ENCODE peak calls at places on chromosomes 3 and 15, in six cellular contexts. P, Y, T, A, F and D are unnamed samples.
A peak's percentile ranks its signal among the peaks of the same experiment; 100 is the strongest.

GRCh38 chr3:116254535-116254934 is 190.8 kb downstream of the LSAMP start:
- ATAC-seq in P (peak; percentile 42), Y (no peak), T (no peak), A (peak; percentile 73), F (no peak), D (no peak)

GRCh38 chr15:60679256-60679655 is 200.3 kb upstream of the ICE2 start:
- ATAC-seq in P (peak; percentile 53), Y (no peak), T (no peak), A (no peak), F (no peak), D (peak; percentile 25)

GRCh38 chr3:143529018-143529478 is 319.2 kb downstream of the SLC9A9 start:
- ATAC-seq in P (peak; percentile 14), Y (peak; percentile 99), T (peak; percentile 49), A (peak; percentile 49), F (peak; percentile 92), D (no peak)

GRCh38 chr15:62824111-62824737 is 218.3 kb upstream of the TPM1 start:
- ATAC-seq in P (no peak), Y (no peak), T (no peak), A (no peak), F (no peak), D (no peak)

GRCh38 chr3:154480033-154480432 is 50.0 kb upstream of the GPR149 start:
- ATAC-seq in P (no peak), Y (no peak), T (no peak), A (no peak), F (no peak), D (no peak)

GRCh38 chr15:60905587-60905986 is 323.5 kb downstream of the RORA start:
- ATAC-seq in P (no peak), Y (peak; percentile 64), T (peak; percentile 67), A (no peak), F (peak; percentile 87), D (peak; percentile 25)

GRCh38 chr3:170956647-170957046 is 48.2 kb upstream of the EIF5A2 start:
- ATAC-seq in P (no peak), Y (no peak), T (no peak), A (no peak), F (no peak), D (no peak)

GRCh38 chr3:166478356-166478755 is 641.1 kb upstream of the BCHE start:
- ATAC-seq in P (no peak), Y (no peak), T (peak; percentile 75), A (no peak), F (no peak), D (no peak)

GRCh38 chr3:97862582-97862981 is 40.8 kb downstream of the CRYBG3 start:
- ATAC-seq in P (peak; percentile 75), Y (no peak), T (no peak), A (no peak), F (no peak), D (no peak)

GRCh38 chr15:83709246-83709645 is 55.3 kb downstream of the ADAMTSL3 start:
- ATAC-seq in P (no peak), Y (no peak), T (no peak), A (peak; percentile 47), F (no peak), D (no peak)

GRCh38 chr3:150248116-150248864 is 159.8 kb upstream of the TSC22D2 start:
- ATAC-seq in P (no peak), Y (no peak), T (no peak), A (no peak), F (peak; percentile 44), D (no peak)

GRCh38 chr15:100318880-100319279 is 22.9 kb downstream of the ADAMTS17 start:
- ATAC-seq in P (no peak), Y (no peak), T (no peak), A (no peak), F (no peak), D (no peak)

GRCh38 chr3:184910664-184911063 is 98.7 kb downstream of the VPS8 start:
- ATAC-seq in P (no peak), Y (no peak), T (no peak), A (no peak), F (no peak), D (no peak)

GRCh38 chr3:35638640-35639250 is 580 bp upstream of the ARPP21 start:
- ATAC-seq in P (peak; percentile 58), Y (no peak), T (peak; percentile 18), A (no peak), F (no peak), D (no peak)

GRCh38 chr15:82663186-82663600 is 16.0 kb upstream of the CPEB1 start:
- ATAC-seq in P (no peak), Y (no peak), T (peak; percentile 47), A (peak; percentile 30), F (peak; percentile 72), D (no peak)

GRCh38 chr3:146640955-146641867 is 36.1 kb upstream of the PLSCR5 start:
- ATAC-seq in P (no peak), Y (no peak), T (peak; percentile 39), A (no peak), F (peak; percentile 79), D (no peak)

GRCh38 chr15:101399431-101399830 is 90.1 kb downstream of the PCSK6 start:
- ATAC-seq in P (no peak), Y (no peak), T (no peak), A (no peak), F (no peak), D (no peak)

GRCh38 chr3:131077904-131078303 is 51.2 kb downstream of the NEK11 start:
- ATAC-seq in P (no peak), Y (no peak), T (no peak), A (no peak), F (no peak), D (no peak)

GRCh38 chr3:169861871-169862270 is 7.9 kb downstream of the LRRC31 start:
- ATAC-seq in P (no peak), Y (no peak), T (no peak), A (no peak), F (no peak), D (no peak)

GRCh38 chr3:119314821-119315220 is 20.6 kb downstream of the ARHGAP31 start:
- ATAC-seq in P (no peak), Y (no peak), T (no peak), A (no peak), F (no peak), D (no peak)

GRCh38 chr3:126129408-126129891 is 45.5 kb upstream of the SLC41A3 start:
- ATAC-seq in P (no peak), Y (no peak), T (peak; percentile 63), A (no peak), F (peak; percentile 70), D (no peak)

GRCh38 chr3:10845240-10845761 is 29.3 kb downstream of the SLC6A11 start:
- ATAC-seq in P (no peak), Y (no peak), T (no peak), A (peak; percentile 74), F (peak; percentile 52), D (no peak)

GRCh38 chr3:69985266-69985665 is 14.3 kb upstream of the SAMMSON start:
- ATAC-seq in P (no peak), Y (no peak), T (no peak), A (no peak), F (no peak), D (no peak)